ENCODE peak calls at places on chromosomes 11 and 22, in nine cellular contexts. A is putamen; Z is Ammon's horn; E is SW 1271; L is foreskin fibroblast; W is NCI-H1105; G is HEK293T; Y is small intestine; R is activated CD8-positive, alpha-beta memory T cell treated with anti-CD3 and anti-CD28 coated beads, Interleukin-2, amount 50 U/mL, for 48 hours. T is an unnamed sample.

GRCh38 chr22:23752090-23752691 is 1.3 kb upstream of the ZNF70 start:
- DNase-seq in A (no peak), Z (no peak), E (no peak), L (no peak), W (no peak), G (no peak), Y (no peak), R (no peak), T (no peak)

GRCh38 chr22:36303874-36304273 is 50.9 kb downstream of the APOL1 start:
- DNase-seq in A (no peak), Z (no peak), E (no peak), L (no peak), W (no peak), G (no peak), Y (peak), R (no peak), T (no peak)

GRCh38 chr11:11149671-11150459 is 203.2 kb downstream of the CSNK2A3 start:
- DNase-seq in A (no peak), Z (no peak), E (no peak), L (no peak), W (no peak), G (no peak), Y (peak), R (no peak), T (no peak)

GRCh38 chr11:93267383-93267782 is 63.2 kb upstream of the DEUP1 start:
- DNase-seq in A (no peak), Z (no peak), E (no peak), L (no peak), W (no peak), G (no peak), Y (no peak), R (no peak), T (no peak)

GRCh38 chr11:126061707-126062678 is 673 bp downstream of the CDON start:
- DNase-seq in A (peak), Z (peak), E (peak), L (peak), W (peak), G (peak), Y (peak), R (peak), T (peak)

GRCh38 chr11:109993786-109994185 is 99.4 kb upstream of the ZC3H12C start:
- DNase-seq in A (no peak), Z (no peak), E (no peak), L (no peak), W (no peak), G (no peak), Y (no peak), R (no peak), T (no peak)

GRCh38 chr11:33682446-33682845 is 18.2 kb downstream of the C11orf91 start:
- DNase-seq in A (no peak), Z (no peak), E (no peak), L (no peak), W (no peak), G (no peak), Y (no peak), R (peak), T (no peak)

GRCh38 chr11:9254416-9254815 is 10.7 kb downstream of the DENND5A start:
- DNase-seq in A (no peak), Z (no peak), E (no peak), L (no peak), W (no peak), G (no peak), Y (no peak), R (no peak), T (no peak)

GRCh38 chr11:109424893-109425292 is 2.9 kb downstream of the C11orf87 start:
- DNase-seq in A (no peak), Z (no peak), E (no peak), L (no peak), W (no peak), G (no peak), Y (no peak), R (no peak), T (no peak)

GRCh38 chr11:17827006-17827405 is 92.4 kb downstream of the KCNC1 start:
- DNase-seq in A (no peak), Z (no peak), E (no peak), L (no peak), W (no peak), G (peak), Y (no peak), R (no peak), T (peak)

GRCh38 chr11:103544874-103545273 is 435.6 kb downstream of the DYNC2H1 start:
- DNase-seq in A (no peak), Z (no peak), E (no peak), L (no peak), W (no peak), G (no peak), Y (no peak), R (no peak), T (no peak)

GRCh38 chr22:18056802-18057474 is 20.9 kb upstream of the PEX26 start:
- DNase-seq in A (no peak), Z (no peak), E (no peak), L (no peak), W (no peak), G (no peak), Y (no peak), R (no peak), T (no peak)

GRCh38 chr11:47616726-47617416 is 22.7 kb upstream of the C1QTNF4 start:
- DNase-seq in A (peak), Z (peak), E (no peak), L (peak), W (no peak), G (peak), Y (peak), R (no peak), T (peak)

GRCh38 chr22:19329454-19329853 is 37.9 kb upstream of the CLTCL1 start:
- DNase-seq in A (no peak), Z (no peak), E (no peak), L (no peak), W (no peak), G (no peak), Y (no peak), R (no peak), T (no peak)

T was measured in G401.